ENCODE peak calls at places on chromosomes 16 and 17, in eight cellular contexts. D, X, E, N, B, L, Q and Y are unnamed samples. For H3K36me3, the result is how much of the 10 kb centered on the place peaks cover.

GRCh38 chr17:19386276-19386863 is 620 bp downstream of the MFAP4 start:
- DNase-seq in D (peak), X (peak), E (no peak), N (peak), B (no peak), L (no peak), Q (peak), Y (no peak)

GRCh38 chr16:89374393-89374948 is 115.9 kb downstream of the ANKRD11 start:
- DNase-seq in D (peak), X (no peak), E (no peak), N (no peak), B (no peak), L (no peak), Q (no peak), Y (no peak)

GRCh38 chr16:4307215-4308037 is 8.4 kb upstream of the GLIS2 start:
- DNase-seq in D (peak), X (peak), E (peak), N (peak), B (peak), L (peak), Q (peak), Y (peak)

GRCh38 chr17:76141212-76142043 is at the start of gene FOXJ1:
- DNase-seq in D (peak), X (peak), E (peak), N (peak), B (peak), L (peak), Q (peak), Y (peak)

GRCh38 chr16:53094013-53094630 is 39.3 kb downstream of the CHD9 start:
- DNase-seq in D (no peak), X (peak), E (peak), N (peak), B (peak), L (no peak), Q (peak), Y (no peak)

GRCh38 chr16:77599793-77600415 is 122.4 kb upstream of the NUDT7 start:
- DNase-seq in D (no peak), X (no peak), E (peak), N (peak), B (no peak), L (no peak), Q (no peak), Y (no peak)

GRCh38 chr17:63024201-63024600 is 58.2 kb downstream of the TANC2 start:
- DNase-seq in D (no peak), X (no peak), E (no peak), N (no peak), B (no peak), L (no peak), Q (no peak), Y (no peak)

GRCh38 chr17:75096082-75096625 is 8.4 kb downstream of the SLC16A5 start:
- DNase-seq in D (peak), X (peak), E (peak), N (peak), B (no peak), L (no peak), Q (peak), Y (peak)

GRCh38 chr17:15029469-15029868 is 235.7 kb downstream of the PMP22 start:
- DNase-seq in D (no peak), X (no peak), E (no peak), N (no peak), B (no peak), L (no peak), Q (no peak), Y (no peak)

GRCh38 chr16:12319464-12320030 is 343.0 kb downstream of the SNX29 start:
- DNase-seq in D (no peak), X (no peak), E (peak), N (no peak), B (no peak), L (no peak), Q (no peak), Y (no peak)

GRCh38 chr16:48829361-48829760 is 219.4 kb upstream of the N4BP1 start:
- DNase-seq in D (no peak), X (no peak), E (no peak), N (no peak), B (no peak), L (no peak), Q (no peak), Y (no peak)

GRCh38 chr16:11329891-11330290 is 15.4 kb upstream of the RMI2 start:
- DNase-seq in D (no peak), X (no peak), E (no peak), N (no peak), B (no peak), L (no peak), Q (no peak), Y (no peak)

GRCh38 chr16:31072540-31073072 is 1.4 kb downstream of the ZNF668 start:
- DNase-seq in D (peak), X (peak), E (no peak), N (peak), B (no peak), L (no peak), Q (no peak), Y (peak)

GRCh38 chr16:53821957-53822625 is 118.1 kb downstream of the FTO start:
- DNase-seq in D (peak), X (no peak), E (no peak), N (no peak), B (no peak), L (no peak), Q (no peak), Y (peak)

GRCh38 chr17:74994440-74994839 is 7.0 kb downstream of the CDR2L start:
- DNase-seq in D (peak), X (no peak), E (no peak), N (no peak), B (no peak), L (no peak), Q (no peak), Y (no peak)

GRCh38 chr17:80101946-80102706 is 745 bp downstream of the GAA start:
- DNase-seq in D (peak), X (no peak), E (peak), N (no peak), B (no peak), L (no peak), Q (no peak), Y (no peak)

GRCh38 chr17:5958850-5959249 is 111.3 kb upstream of the WSCD1 start:
- DNase-seq in D (no peak), X (no peak), E (no peak), N (no peak), B (no peak), L (no peak), Q (no peak), Y (no peak)

GRCh38 chr16:83807710-83808572 is at the start of gene HSBP1:
- DNase-seq in D (peak), X (peak), E (peak), N (peak), B (peak), L (peak), Q (peak), Y (peak)

GRCh38 chr16:85104821-85105391 is 7.4 kb downstream of the CIBAR2 start:
- DNase-seq in D (no peak), X (no peak), E (no peak), N (peak), B (peak), L (peak), Q (no peak), Y (no peak)

GRCh38 chr17:48131216-48131824 is 23.8 kb downstream of the SNX11 start:
- DNase-seq in D (peak), X (peak), E (peak), N (peak), B (no peak), L (peak), Q (no peak), Y (peak)

DNA sequence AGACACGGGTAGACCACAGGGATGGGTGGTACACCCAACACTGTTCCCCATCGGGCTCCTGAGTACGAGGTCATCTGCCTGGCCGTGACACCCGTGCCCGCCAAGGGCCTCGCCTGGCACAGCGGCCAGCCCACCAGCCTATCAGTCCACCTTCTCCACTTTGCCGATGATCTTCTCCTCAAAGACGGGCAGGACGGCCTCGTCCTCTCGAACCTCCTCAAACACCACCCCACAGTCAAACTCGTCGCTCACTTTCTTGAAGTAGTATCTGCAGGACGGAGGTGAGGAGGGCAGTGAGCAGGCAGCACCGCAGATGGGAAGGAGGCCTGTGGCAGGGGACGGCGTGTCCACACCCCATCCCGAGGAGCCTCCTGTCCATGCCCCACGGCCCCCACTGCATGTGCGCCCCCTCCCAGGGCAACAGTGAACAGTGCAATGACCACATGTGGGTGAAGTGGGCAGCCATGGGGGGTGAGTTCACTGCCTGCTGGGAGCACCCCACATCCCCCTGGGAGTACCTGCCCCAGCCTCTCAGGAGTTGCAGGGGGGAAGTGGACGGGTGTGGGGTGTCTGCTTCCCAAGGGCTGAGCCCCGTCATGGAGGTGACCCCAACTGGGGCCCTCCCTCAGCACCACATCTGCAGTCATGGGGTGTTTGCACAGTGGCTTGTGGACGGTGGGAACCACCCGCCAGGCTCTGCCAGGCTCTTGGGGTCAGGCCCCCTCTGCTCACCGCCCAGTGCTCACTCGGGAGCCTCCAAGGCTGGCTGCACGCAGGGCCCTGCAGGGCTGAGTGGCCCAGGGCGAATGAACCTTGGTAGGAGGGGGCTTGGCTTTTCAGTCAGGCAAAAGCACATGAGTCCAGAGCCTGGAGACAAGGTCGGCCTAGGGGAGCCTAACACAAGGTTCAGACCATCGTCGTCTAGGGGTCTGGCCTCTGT is 5.3 kb downstream of the PDIA2 start:
- DNase-seq in D (no peak), X (no peak), E (no peak), N (no peak), B (no peak), L (no peak), Q (no peak), Y (no peak)
- H3K36me3 ChIP-seq in D (under half), X (half or more), E (under half), N (under half), B (under half), L (under half), Q (half or more), Y (under half)

GRCh38 chr17:7314719-7315569 is at the start of gene GPS2:
- DNase-seq in D (peak), X (peak), E (peak), N (peak), B (no peak), L (peak), Q (peak), Y (peak)

GRCh38 chr17:7312432-7313027 is 2.6 kb downstream of the GPS2 start:
- DNase-seq in D (no peak), X (no peak), E (no peak), N (no peak), B (no peak), L (no peak), Q (no peak), Y (no peak)

GRCh38 chr17:7315570-7316243 is 547 bp upstream of the GPS2 start:
- DNase-seq in D (no peak), X (no peak), E (peak), N (no peak), B (no peak), L (no peak), Q (no peak), Y (no peak)

GRCh38 chr17:7313028-7313889 is 1.9 kb downstream of the GPS2 start:
- DNase-seq in D (no peak), X (no peak), E (no peak), N (no peak), B (no peak), L (no peak), Q (no peak), Y (no peak)

GRCh38 chr17:7313890-7314718 is 1.1 kb downstream of the GPS2 start:
- DNase-seq in D (no peak), X (no peak), E (no peak), N (no peak), B (no peak), L (no peak), Q (no peak), Y (no peak)
- H3K36me3 ChIP-seq in D (under half), X (half or more), E (under half), N (under half), B (under half), L (half or more), Q (half or more), Y (half or more)

DNA sequence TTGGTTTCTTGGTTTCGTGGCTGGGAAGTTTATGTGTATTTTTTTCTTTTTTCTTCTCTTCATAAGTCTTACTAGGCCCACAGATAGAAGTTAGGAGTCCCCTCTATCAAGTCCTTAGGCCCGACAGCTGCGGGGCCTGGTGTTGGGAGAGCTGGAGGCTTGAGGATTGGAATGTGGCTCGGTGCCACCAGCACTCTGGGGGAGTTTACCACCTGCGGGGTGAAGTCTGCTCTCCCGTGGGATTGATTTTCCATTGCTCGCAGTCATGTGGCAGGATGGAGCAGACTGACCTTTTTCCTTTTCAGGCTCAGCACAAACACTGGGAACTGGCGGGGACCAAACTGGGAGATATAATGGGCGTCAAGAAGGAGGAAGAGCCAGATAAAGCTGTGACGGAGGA is 7.5 kb downstream of the DHX38 start:
- DNase-seq in D (no peak), X (no peak), E (no peak), N (no peak), B (no peak), L (no peak), Q (no peak), Y (no peak)
- H3K36me3 ChIP-seq in D (half or more), X (half or more), E (under half), N (under half), B (half or more), L (half or more), Q (half or more), Y (half or more)

DNA sequence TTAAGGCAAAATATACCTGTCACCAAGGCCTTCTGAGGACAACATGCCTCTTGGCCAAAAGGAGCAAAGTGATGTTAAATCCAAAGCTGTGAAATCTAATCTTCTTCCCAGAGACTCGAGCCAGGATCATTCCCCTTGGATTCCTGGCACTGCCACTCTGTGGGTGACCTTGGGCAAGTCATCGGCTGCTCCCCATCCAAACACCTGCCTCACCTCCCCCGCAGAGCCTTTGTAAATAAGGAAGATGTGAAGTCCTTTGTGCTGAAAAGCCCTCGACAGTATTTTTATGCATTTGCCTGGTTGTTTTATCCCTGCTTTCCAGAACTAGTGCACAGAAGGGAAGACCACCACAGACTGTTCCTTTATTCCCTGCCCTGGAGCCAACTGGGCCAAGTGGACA is 5.4 kb upstream of the CEP295NL start:
- DNase-seq in D (no peak), X (no peak), E (no peak), N (no peak), B (no peak), L (no peak), Q (no peak), Y (no peak)
- H3K36me3 ChIP-seq in D (under half), X (under half), E (under half), N (under half), B (under half), L (under half), Q (under half), Y (under half)

GRCh38 chr16:67539691-67540635 is 11.3 kb downstream of the RIPOR1 start:
- DNase-seq in D (no peak), X (no peak), E (no peak), N (no peak), B (no peak), L (no peak), Q (no peak), Y (no peak)
- H3K36me3 ChIP-seq in D (under half), X (half or more), E (under half), N (under half), B (under half), L (under half), Q (half or more), Y (half or more)

GRCh38 chr17:58501451-58501850 is 13.0 kb downstream of the MTMR4 start:
- DNase-seq in D (no peak), X (no peak), E (no peak), N (no peak), B (no peak), L (no peak), Q (no peak), Y (no peak)
- H3K36me3 ChIP-seq in D (under half), X (half or more), E (under half), N (under half), B (half or more), L (under half), Q (half or more), Y (half or more)

DNA sequence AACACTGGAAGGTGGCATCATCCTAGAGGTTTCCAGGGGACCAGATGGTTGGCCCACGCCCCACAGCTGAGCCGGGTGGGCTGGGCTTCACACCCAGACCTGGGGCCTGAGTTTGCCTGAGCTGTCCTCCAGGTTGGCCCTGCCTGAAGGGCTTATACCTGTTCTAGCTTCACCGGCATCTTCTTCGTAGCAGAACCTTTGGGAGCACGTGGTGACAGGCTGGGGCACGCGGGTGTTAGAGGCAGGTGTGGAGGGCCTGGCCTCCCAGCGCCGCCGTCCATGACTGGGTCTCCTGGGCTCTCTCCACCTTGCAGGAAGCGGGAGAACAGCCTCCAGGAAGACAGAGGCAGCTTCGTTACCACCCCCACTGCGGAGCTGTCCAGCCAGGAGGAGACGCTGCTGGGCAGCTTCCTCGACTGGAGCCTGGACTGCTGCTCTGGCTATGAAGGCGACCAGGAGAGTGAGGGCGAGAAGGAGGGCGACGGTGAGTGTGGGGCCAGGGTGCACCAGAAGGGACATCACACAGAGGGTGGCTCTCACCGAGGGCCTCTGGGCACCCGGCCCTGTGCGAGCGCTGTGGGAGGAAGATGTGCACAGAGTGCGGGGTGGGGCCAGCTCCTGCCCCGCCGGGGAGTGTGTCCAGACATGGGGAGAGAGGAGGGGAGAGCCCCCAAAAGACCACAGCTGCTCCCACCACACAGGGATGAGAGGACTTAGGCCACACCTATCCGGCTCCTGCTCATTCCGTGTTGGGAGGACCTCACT is 4.6 kb upstream of the TEDC2 start:
- DNase-seq in D (no peak), X (no peak), E (no peak), N (no peak), B (no peak), L (no peak), Q (no peak), Y (no peak)
- H3K36me3 ChIP-seq in D (under half), X (under half), E (under half), N (under half), B (under half), L (under half), Q (under half), Y (half or more)

GRCh38 chr17:17253445-17253844 is 16.5 kb upstream of the FLCN start:
- DNase-seq in D (no peak), X (peak), E (no peak), N (no peak), B (no peak), L (no peak), Q (no peak), Y (no peak)

GRCh38 chr17:17252149-17252810 is 15.3 kb upstream of the FLCN start:
- DNase-seq in D (no peak), X (peak), E (no peak), N (no peak), B (no peak), L (no peak), Q (no peak), Y (no peak)

GRCh38 chr17:17256316-17256715 is 19.3 kb upstream of the FLCN start:
- DNase-seq in D (no peak), X (no peak), E (no peak), N (no peak), B (no peak), L (no peak), Q (no peak), Y (no peak)

GRCh38 chr17:17258011-17258410 is 21.0 kb upstream of the FLCN start:
- DNase-seq in D (no peak), X (no peak), E (no peak), N (no peak), B (no peak), L (no peak), Q (no peak), Y (no peak)

DNA sequence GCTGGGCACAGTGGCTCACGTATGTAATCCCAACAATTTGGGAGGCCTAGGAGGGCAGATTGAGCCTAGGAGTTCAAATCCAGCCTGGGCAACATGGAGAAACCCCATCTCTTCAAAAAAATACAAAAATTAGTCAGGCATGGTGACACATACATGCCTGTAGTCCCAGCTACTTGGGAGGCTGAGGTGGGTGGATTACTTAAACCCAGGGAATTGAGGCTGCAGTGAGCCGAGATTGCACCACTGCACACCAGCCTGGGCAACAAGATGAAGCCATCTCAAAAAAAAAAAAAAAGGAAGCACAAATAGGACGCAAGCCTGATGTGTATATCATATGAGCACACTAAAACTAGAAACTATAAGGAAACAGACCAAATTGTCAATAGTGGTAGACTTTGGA is 17.1 kb upstream of the FLCN start:
- DNase-seq in D (no peak), X (no peak), E (no peak), N (no peak), B (no peak), L (no peak), Q (no peak), Y (no peak)
- H3K36me3 ChIP-seq in D (under half), X (half or more), E (under half), N (under half), B (under half), L (under half), Q (half or more), Y (half or more)

GRCh38 chr17:27622160-27622559 is 8.8 kb upstream of the LGALS9 start:
- DNase-seq in D (no peak), X (no peak), E (no peak), N (no peak), B (no peak), L (no peak), Q (no peak), Y (no peak)
- H3K36me3 ChIP-seq in D (under half), X (half or more), E (under half), N (under half), B (under half), L (under half), Q (half or more), Y (under half)

GRCh38 chr16:24974859-24975258 is 40.3 kb downstream of the ARHGAP17 start:
- DNase-seq in D (no peak), X (peak), E (no peak), N (no peak), B (no peak), L (no peak), Q (no peak), Y (no peak)
- H3K36me3 ChIP-seq in D (under half), X (half or more), E (under half), N (under half), B (half or more), L (under half), Q (half or more), Y (half or more)